ENCODE peak calls at places on chromosomes 3 and 15, in four cellular contexts. One of them, this sample, is unnamed.

GRCh38 chr3:18445421-18446066 is 20.4 kb upstream of the SATB1 start:
- DNase-seq in mesenchymal stem cell: no peak
- DNase-seq in Karpas-422: no peak
- DNase-seq in PC-3: no peak
- DNase-seq in this sample: no peak

GRCh38 chr15:88878720-88879184 is 16.6 kb downstream of the HAPLN3 start:
- DNase-seq in PC-3: peak; percentile 60
- DNase-seq in mesenchymal stem cell: peak; percentile 48
- DNase-seq in Karpas-422: peak; percentile 82
- DNase-seq in this sample: no peak

GRCh38 chr3:79027593-79027992 is 740.2 kb downstream of the ROBO1 start:
- DNase-seq in PC-3: no peak
- DNase-seq in Karpas-422: no peak
- DNase-seq in mesenchymal stem cell: no peak
- DNase-seq in this sample: no peak

GRCh38 chr3:46673151-46674030 is 20.1 kb downstream of the ALS2CL start:
- DNase-seq in Karpas-422: peak; percentile 34
- DNase-seq in mesenchymal stem cell: no peak
- DNase-seq in PC-3: no peak
- DNase-seq in this sample: no peak

GRCh38 chr3:64533565-64534317 is 154.1 kb downstream of the ADAMTS9 start:
- DNase-seq in mesenchymal stem cell: peak; percentile 89
- DNase-seq in Karpas-422: peak; percentile 86
- DNase-seq in PC-3: peak; percentile 64
- DNase-seq in this sample: peak; percentile 66

GRCh38 chr3:123327956-123328850 is 120.7 kb downstream of the ADCY5 start:
- DNase-seq in PC-3: no peak
- DNase-seq in mesenchymal stem cell: no peak
- DNase-seq in Karpas-422: no peak
- DNase-seq in this sample: no peak

GRCh38 chr3:65170357-65171090 is 482.7 kb upstream of the ADAMTS9 start:
- DNase-seq in PC-3: no peak
- DNase-seq in mesenchymal stem cell: peak; percentile 87
- DNase-seq in Karpas-422: peak; percentile 44
- DNase-seq in this sample: peak; percentile 82

GRCh38 chr3:72797773-72798543 is 50.3 kb downstream of the SHQ1 start:
- DNase-seq in PC-3: no peak
- DNase-seq in mesenchymal stem cell: peak; percentile 47
- DNase-seq in Karpas-422: no peak
- DNase-seq in this sample: no peak

GRCh38 chr15:93072011-93072410 is 17.0 kb downstream of the RGMA start:
- DNase-seq in PC-3: no peak
- DNase-seq in mesenchymal stem cell: peak; percentile 3
- DNase-seq in Karpas-422: no peak
- DNase-seq in this sample: no peak

GRCh38 chr3:134087046-134087974 is 57.6 kb upstream of the SLCO2A1 start:
- DNase-seq in mesenchymal stem cell: no peak
- DNase-seq in Karpas-422: no peak
- DNase-seq in PC-3: peak; percentile 69
- DNase-seq in this sample: peak; percentile 52

GRCh38 chr3:104437131-104437750 is 929.5 kb upstream of the ALCAM start:
- DNase-seq in mesenchymal stem cell: peak; percentile 74
- DNase-seq in PC-3: peak; percentile 72
- DNase-seq in Karpas-422: no peak
- DNase-seq in this sample: peak; percentile 75

GRCh38 chr3:44477312-44478030 is at the start of gene ZNF445:
- DNase-seq in PC-3: peak; percentile 83
- DNase-seq in mesenchymal stem cell: peak; percentile 82
- DNase-seq in Karpas-422: peak; percentile 88
- DNase-seq in this sample: peak; percentile 71

GRCh38 chr3:10867384-10867783 is 51.4 kb downstream of the SLC6A11 start:
- DNase-seq in mesenchymal stem cell: no peak
- DNase-seq in PC-3: no peak
- DNase-seq in Karpas-422: peak; percentile 61
- DNase-seq in this sample: peak; percentile 24

GRCh38 chr15:80823120-80823519 is 44.0 kb downstream of the CEMIP start:
- DNase-seq in Karpas-422: no peak
- DNase-seq in mesenchymal stem cell: no peak
- DNase-seq in PC-3: no peak
- DNase-seq in this sample: no peak

GRCh38 chr15:45678459-45679178 is 43.8 kb downstream of the SQOR start:
- DNase-seq in mesenchymal stem cell: no peak
- DNase-seq in Karpas-422: no peak
- DNase-seq in PC-3: no peak
- DNase-seq in this sample: no peak

GRCh38 chr3:88113311-88114162 is 36.2 kb upstream of the C3orf38 start:
- DNase-seq in mesenchymal stem cell: peak; percentile 80
- DNase-seq in Karpas-422: peak; percentile 91
- DNase-seq in PC-3: peak; percentile 86
- DNase-seq in this sample: peak; percentile 58

GRCh38 chr3:197155039-197155438 is 125.4 kb upstream of the MELTF start:
- DNase-seq in mesenchymal stem cell: no peak
- DNase-seq in Karpas-422: no peak
- DNase-seq in PC-3: no peak
- DNase-seq in this sample: no peak

GRCh38 chr15:36579792-36580431 is 486 bp downstream of the CDIN1 start:
- DNase-seq in mesenchymal stem cell: no peak
- DNase-seq in Karpas-422: peak; percentile 51
- DNase-seq in PC-3: peak; percentile 18
- DNase-seq in this sample: no peak

GRCh38 chr3:188241072-188241471 is 87.1 kb downstream of the LPP start:
- DNase-seq in PC-3: no peak
- DNase-seq in Karpas-422: peak; percentile 85
- DNase-seq in mesenchymal stem cell: peak; percentile 86
- DNase-seq in this sample: no peak

GRCh38 chr15:33064878-33065277 is 129.6 kb downstream of the FMN1 start:
- DNase-seq in mesenchymal stem cell: no peak
- DNase-seq in PC-3: peak; percentile 59
- DNase-seq in Karpas-422: no peak
- DNase-seq in this sample: peak; percentile 57

GRCh38 chr3:10495003-10495402 is 10.4 kb downstream of the ATP2B2 start:
- DNase-seq in PC-3: peak; percentile 63
- DNase-seq in mesenchymal stem cell: no peak
- DNase-seq in Karpas-422: no peak
- DNase-seq in this sample: peak; percentile 12

GRCh38 chr3:195887670-195888069 is 20.7 kb downstream of the TNK2 start:
- DNase-seq in mesenchymal stem cell: no peak
- DNase-seq in Karpas-422: no peak
- DNase-seq in PC-3: no peak
- DNase-seq in this sample: no peak

GRCh38 chr15:63240136-63240535 is 37.3 kb upstream of the APH1B start:
- DNase-seq in Karpas-422: no peak
- DNase-seq in mesenchymal stem cell: no peak
- DNase-seq in PC-3: no peak
- DNase-seq in this sample: no peak

GRCh38 chr3:52062499-52062898 is 6.1 kb upstream of the DUSP7 start:
- DNase-seq in mesenchymal stem cell: peak; percentile 86
- DNase-seq in PC-3: peak; percentile 97
- DNase-seq in Karpas-422: peak; percentile 56
- DNase-seq in this sample: peak; percentile 99

GRCh38 chr15:27844018-27844666 is 255.0 kb downstream of the OCA2 start:
- DNase-seq in Karpas-422: no peak
- DNase-seq in PC-3: peak; percentile 71
- DNase-seq in mesenchymal stem cell: peak; percentile 55
- DNase-seq in this sample: peak; percentile 6

GRCh38 chr3:187122261-187122660 is 17.0 kb downstream of the RPL39L start:
- DNase-seq in mesenchymal stem cell: peak; percentile 28
- DNase-seq in Karpas-422: no peak
- DNase-seq in PC-3: no peak
- DNase-seq in this sample: no peak

GRCh38 chr3:86554346-86554745 is 436.6 kb downstream of the VGLL3 start:
- DNase-seq in mesenchymal stem cell: no peak
- DNase-seq in Karpas-422: no peak
- DNase-seq in PC-3: peak; percentile 8
- DNase-seq in this sample: peak; percentile 3

GRCh38 chr15:58462547-58462946 is 30.8 kb downstream of the LIPC start:
- DNase-seq in Karpas-422: no peak
- DNase-seq in mesenchymal stem cell: no peak
- DNase-seq in PC-3: peak; percentile 67
- DNase-seq in this sample: peak; percentile 74
- H3K9ac ChIP-seq in Karpas-422: no peak overlapping the region
- H3K9ac ChIP-seq in mesenchymal stem cell: no peak overlapping the region
- H3K9ac ChIP-seq in PC-3: no peak overlapping the region
- H3K9ac ChIP-seq in this sample: no peak overlapping the region

GRCh38 chr15:101204744-101205535 is 46.9 kb downstream of the CHSY1 start:
- DNase-seq in PC-3: no peak
- DNase-seq in mesenchymal stem cell: no peak
- DNase-seq in Karpas-422: no peak
- DNase-seq in this sample: no peak
- H3K27ac ChIP-seq in PC-3: no peak overlapping the region
- H3K27ac ChIP-seq in mesenchymal stem cell: no peak overlapping the region
- H3K27ac ChIP-seq in Karpas-422: no peak overlapping the region
- H3K27ac ChIP-seq in this sample: no peak overlapping the region

GRCh38 chr15:85840079-85840801 is 45.5 kb upstream of the KLHL25 start:
- DNase-seq in Karpas-422: peak; percentile 91
- DNase-seq in PC-3: peak; percentile 91
- DNase-seq in mesenchymal stem cell: peak; percentile 66
- DNase-seq in this sample: peak; percentile 63
- H3K9ac ChIP-seq in Karpas-422: peak overlapping the region; percentile 60
- H3K9ac ChIP-seq in PC-3: no peak overlapping the region
- H3K9ac ChIP-seq in mesenchymal stem cell: peak overlapping the region; percentile 64
- H3K9ac ChIP-seq in this sample: no peak overlapping the region

GRCh38 chr3:125357032-125357658 is 18.0 kb downstream of the ZNF148 start:
- DNase-seq in mesenchymal stem cell: peak; percentile 56
- DNase-seq in PC-3: peak; percentile 33
- DNase-seq in Karpas-422: peak; percentile 91
- DNase-seq in this sample: peak; percentile 27
- H3K27ac ChIP-seq in mesenchymal stem cell: no peak overlapping the region
- H3K27ac ChIP-seq in PC-3: no peak overlapping the region
- H3K27ac ChIP-seq in Karpas-422: peak overlapping the region; percentile 74
- H3K27ac ChIP-seq in this sample: no peak overlapping the region